ENCODE peak calls at places on chromosome 1, in ten cellular contexts. M, X, I, D, G, L, H, O, Z and N are unnamed samples.
A peak's percentile ranks its signal among the peaks of the same experiment; 100 is the strongest.

GRCh38 chr1:248853668-248854375 is 5.1 kb downstream of the ZNF692 start:
- DNase-seq in M (no peak), X (no peak), I (no peak), D (no peak), G (no peak), L (no peak), H (no peak), O (no peak), Z (no peak), N (no peak)

GRCh38 chr1:209633335-209633997 is 18.8 kb downstream of the LAMB3 start:
- DNase-seq in M (no peak), X (no peak), I (no peak), D (no peak), G (no peak), L (no peak), H (no peak), O (no peak), Z (no peak), N (peak; percentile 39)

GRCh38 chr1:62176597-62177312 is 17.9 kb upstream of the L1TD1 start:
- DNase-seq in M (no peak), X (peak; percentile 37), I (no peak), D (no peak), G (no peak), L (no peak), H (no peak), O (no peak), Z (no peak), N (no peak)

GRCh38 chr1:119673171-119673940 is 25.3 kb upstream of the ZNF697 start:
- DNase-seq in M (no peak), X (no peak), I (no peak), D (peak; percentile 56), G (peak; percentile 70), L (no peak), H (no peak), O (no peak), Z (no peak), N (no peak)

GRCh38 chr1:47915677-47916353 is 81.4 kb downstream of the TRABD2B start:
- DNase-seq in M (no peak), X (no peak), I (no peak), D (no peak), G (no peak), L (no peak), H (no peak), O (no peak), Z (no peak), N (no peak)

GRCh38 chr1:178057863-178058576 is 35.9 kb upstream of the RASAL2 start:
- DNase-seq in M (no peak), X (no peak), I (peak; percentile 38), D (no peak), G (peak; percentile 64), L (no peak), H (no peak), O (no peak), Z (no peak), N (no peak)

GRCh38 chr1:21935393-21935804 is 1.7 kb downstream of the HSPG2 start:
- DNase-seq in M (no peak), X (no peak), I (peak; percentile 25), D (no peak), G (no peak), L (no peak), H (no peak), O (no peak), Z (no peak), N (no peak)

GRCh38 chr1:119372493-119373086 is 4.0 kb downstream of the HAO2 start:
- DNase-seq in M (peak; percentile 46), X (no peak), I (no peak), D (no peak), G (peak; percentile 72), L (no peak), H (no peak), O (no peak), Z (peak; percentile 60), N (peak; percentile 38)

GRCh38 chr1:12697406-12697805 is 18.5 kb upstream of the AADACL3 start:
- DNase-seq in M (no peak), X (no peak), I (no peak), D (no peak), G (no peak), L (no peak), H (no peak), O (no peak), Z (no peak), N (no peak)

GRCh38 chr1:161367684-161368398 is at the start of gene CFAP126:
- DNase-seq in M (peak; percentile 78), X (no peak), I (peak; percentile 56), D (peak; percentile 22), G (peak; percentile 83), L (peak; percentile 70), H (peak; percentile 75), O (peak; percentile 19), Z (peak; percentile 84), N (peak; percentile 81)
- TF ChIP-seq CTCF in M (no peak), X (no peak), I (no peak), D (peak; percentile 56), G (no peak), L (no peak), H (peak; percentile 27), O (peak; percentile 31), Z (peak; percentile 28), N (no peak)

DNA sequence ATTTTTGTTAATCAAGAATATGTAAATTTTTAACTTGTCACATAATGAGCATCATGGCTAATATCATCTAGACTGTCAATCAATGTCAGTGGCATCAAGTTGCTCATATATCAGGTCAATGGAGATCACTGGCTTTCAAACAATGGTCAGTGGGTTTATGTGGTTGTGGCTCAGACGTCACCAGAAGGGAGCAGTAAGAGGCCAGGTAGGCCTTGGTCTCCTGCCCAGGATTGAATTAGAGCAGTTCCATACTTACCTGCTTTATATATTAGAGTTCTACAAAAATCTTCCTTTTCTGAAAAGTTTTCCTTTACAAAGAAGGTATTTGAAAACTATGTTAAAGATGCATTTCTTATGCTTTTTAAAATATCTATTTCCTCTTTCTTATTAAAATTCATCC is 206.3 kb upstream of the B3GALT2 start:
- DNase-seq in M (no peak), X (no peak), I (no peak), D (no peak), G (no peak), L (no peak), H (no peak), O (no peak), Z (no peak), N (no peak)
- TF ChIP-seq CTCF in M (no peak), X (no peak), I (no peak), D (no peak), G (no peak), L (no peak), H (no peak), O (no peak), Z (no peak), N (no peak)

DNA sequence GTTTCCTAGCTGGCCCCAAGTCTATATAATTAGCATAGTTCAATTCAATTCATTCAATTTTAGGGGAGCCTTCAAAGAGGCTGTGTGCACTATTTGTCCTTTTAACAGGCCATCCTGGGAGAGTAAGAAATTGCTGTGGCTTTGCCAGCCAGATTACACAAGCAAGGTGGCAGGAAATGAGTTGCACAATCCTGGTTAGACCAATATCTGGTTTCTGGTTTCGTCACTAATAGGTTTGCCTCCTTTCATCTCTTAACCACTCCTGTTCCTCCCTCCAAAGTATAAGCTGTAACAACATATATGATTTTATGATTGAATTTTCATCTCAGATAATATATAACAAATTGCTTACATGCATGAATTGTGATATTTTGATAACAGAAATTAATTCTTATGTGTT is 84.1 kb upstream of the NEGR1 start:
- DNase-seq in M (peak; percentile 46), X (no peak), I (no peak), D (peak; percentile 51), G (peak; percentile 92), L (no peak), H (no peak), O (no peak), Z (no peak), N (no peak)
- TF ChIP-seq CTCF in M (no peak), X (no peak), I (no peak), D (no peak), G (no peak), L (no peak), H (no peak), O (no peak), Z (no peak), N (no peak)

DNA sequence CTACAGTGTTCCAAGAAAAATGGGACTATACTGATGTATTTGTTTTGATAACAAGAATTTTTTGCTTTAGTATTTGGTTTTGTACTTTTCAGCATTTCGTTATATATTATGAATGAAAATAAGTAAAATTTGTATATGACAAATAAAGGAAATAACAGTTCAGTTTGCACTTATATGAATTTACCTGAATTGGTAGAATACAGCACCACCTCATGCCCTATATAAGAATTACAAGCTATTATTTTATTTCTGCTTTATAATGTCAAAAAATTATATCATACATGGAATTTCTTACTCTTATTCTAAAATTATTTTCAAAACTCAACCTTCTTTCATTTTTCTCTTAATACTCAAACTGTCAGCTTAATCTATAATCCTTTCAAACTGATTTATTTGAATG is 14.6 kb downstream of the EFCAB7 start:
- DNase-seq in M (peak; percentile 11), X (no peak), I (no peak), D (no peak), G (peak; percentile 33), L (no peak), H (no peak), O (no peak), Z (no peak), N (no peak)
- TF ChIP-seq CTCF in M (peak; percentile 61), X (no peak), I (no peak), D (peak; percentile 70), G (peak; percentile 26), L (peak; percentile 40), H (peak; percentile 35), O (peak; percentile 68), Z (peak; percentile 48), N (no peak)

DNA sequence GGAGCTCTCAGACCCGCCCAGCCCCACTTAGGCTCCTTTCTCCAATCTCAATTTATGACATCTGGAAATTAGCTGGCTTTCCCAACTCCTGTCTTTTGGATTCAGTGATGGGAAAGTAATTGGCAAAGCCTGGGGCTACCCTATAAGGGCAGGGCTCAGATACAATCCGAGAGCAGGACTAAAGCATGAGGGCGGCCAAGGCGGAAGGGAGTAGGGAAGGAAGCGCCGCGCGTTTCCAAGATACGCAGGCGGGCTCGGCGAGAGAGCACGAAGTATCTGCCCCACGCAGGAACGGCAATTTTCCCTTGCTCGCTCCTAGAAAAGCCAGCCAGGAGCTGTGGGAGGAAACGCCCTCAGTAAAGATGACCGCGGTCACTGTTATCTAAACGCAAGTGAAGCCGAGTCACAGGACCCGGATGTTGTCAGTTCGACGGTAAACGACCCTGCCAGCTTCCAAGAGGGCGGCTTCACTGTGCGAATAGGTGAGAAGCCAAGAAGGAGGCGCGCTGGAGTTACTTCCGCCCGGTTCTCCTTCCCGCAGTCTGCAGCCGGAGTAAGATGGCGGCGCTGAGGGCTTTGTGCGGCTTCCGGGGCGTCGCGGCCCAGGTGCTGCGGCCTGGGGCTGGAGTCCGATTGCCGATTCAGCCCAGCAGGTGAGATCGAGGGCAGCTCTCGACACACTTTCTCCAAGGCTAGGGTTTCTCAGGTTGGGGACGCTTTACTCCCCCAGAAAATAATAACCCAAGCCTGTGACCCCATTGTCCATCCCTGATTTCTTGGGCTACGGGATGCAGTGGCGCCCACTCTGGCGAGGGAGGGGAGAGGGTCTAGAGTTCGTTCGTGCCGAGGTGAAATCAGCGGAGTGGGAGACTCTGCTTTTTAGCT is at the start of gene NDUFS2:
- DNase-seq in M (peak; percentile 92), X (peak; percentile 100), I (peak; percentile 97), D (peak; percentile 94), G (peak; percentile 97), L (peak; percentile 99), H (peak; percentile 99), O (peak; percentile 87), Z (peak; percentile 95), N (peak; percentile 93)
- TF ChIP-seq CTCF in M (no peak), X (no peak), I (peak; percentile 10), D (peak; percentile 37), G (peak; percentile 26), L (no peak), H (no peak), O (peak; percentile 40), Z (peak; percentile 31), N (no peak)